ENCODE peak calls at places on chromosomes 2 and 18, in four cellular contexts. V is NCI-H460, M is WTC11, R is T1000. N is an unnamed sample.
A peak's percentile ranks its signal among the peaks of the same experiment; 100 is the strongest.

GRCh38 chr2:68569604-68570003 is 73.8 kb upstream of the PROKR1 start:
- DNase-seq in V (peak; percentile 9), M (no peak), R (no peak), N (no peak)

GRCh38 chr18:2968559-2968958 is 44.4 kb downstream of the LPIN2 start:
- DNase-seq in V (no peak), M (no peak), R (no peak), N (peak; percentile 66)

GRCh38 chr2:235495373-235496238 is 1.8 kb downstream of the AGAP1 start:
- DNase-seq in V (no peak), M (no peak), R (no peak), N (no peak)

GRCh38 chr2:62180960-62181359 is 15.0 kb upstream of the B3GNT2 start:
- DNase-seq in V (no peak), M (no peak), R (no peak), N (no peak)

GRCh38 chr2:130376433-130377293 is 20.8 kb downstream of the PTPN18 start:
- DNase-seq in V (no peak), M (no peak), R (no peak), N (no peak)

GRCh38 chr18:39523281-39523680 is 1957.7 kb upstream of the CELF4 start:
- DNase-seq in V (peak; percentile 3), M (no peak), R (no peak), N (peak; percentile 27)

GRCh38 chr2:222912117-222912516 is 51.3 kb downstream of the ACSL3 start:
- DNase-seq in V (peak; percentile 50), M (no peak), R (no peak), N (no peak)

GRCh38 chr18:13446581-13447470 is 228.3 kb downstream of the LDLRAD4 start:
- DNase-seq in V (no peak), M (no peak), R (no peak), N (no peak)

GRCh38 chr2:55672630-55673029 is 21.0 kb downstream of the PNPT1 start:
- DNase-seq in V (no peak), M (no peak), R (no peak), N (no peak)

GRCh38 chr18:28766027-28766426 is 589.1 kb upstream of the CDH2 start:
- DNase-seq in V (no peak), M (no peak), R (no peak), N (no peak)

GRCh38 chr2:100857915-100858314 is 38.0 kb downstream of the NPAS2 start:
- DNase-seq in V (peak; percentile 78), M (no peak), R (no peak), N (no peak)

GRCh38 chr2:112584134-112584890 is at the start of gene CHCHD5:
- DNase-seq in V (peak; percentile 95), M (peak; percentile 90), R (peak; percentile 87), N (peak; percentile 96)

GRCh38 chr2:55025627-55026026 is 24.6 kb downstream of the RTN4 start:
- DNase-seq in V (no peak), M (no peak), R (no peak), N (no peak)

GRCh38 chr18:55997156-55997561 is 409.2 kb upstream of the TCF4 start:
- DNase-seq in V (no peak), M (no peak), R (no peak), N (no peak)

GRCh38 chr2:176129013-176129796 is at the start of gene HOXD8:
- DNase-seq in V (peak; percentile 60), M (peak; percentile 65), R (peak; percentile 45), N (peak; percentile 88)

GRCh38 chr18:765764-766549 is 46.1 kb downstream of the YES1 start:
- DNase-seq in V (no peak), M (no peak), R (no peak), N (no peak)

GRCh38 chr2:2742745-2743144 is 411.7 kb upstream of the MYT1L start:
- DNase-seq in V (no peak), M (no peak), R (no peak), N (no peak)

N was measured in upper lobe of left lung.